ENCODE peak calls at places on chromosomes 11 and 22, in five cellular contexts. G is activated T-helper 1 cell treated with Interleukin-2 at 50 U/mL for 16 hours; L is fibroblast of lung; H is stimulated activated CD4-positive, alpha-beta T cell treated with anti-CD3 and anti-CD28 coated beads, Interleukin-4, amount 100 ng/mL, for 24 hours; Z is AML-193. D is an unnamed sample.

GRCh38 chr11:33920838-33921613 is 29.1 kb upstream of the LMO2 start:
- DNase-seq in G (no peak), L (peak; percentile 74), H (peak; percentile 40), Z (no peak), D (no peak)

GRCh38 chr11:44300881-44301855 is 8.8 kb downstream of the ALX4 start:
- DNase-seq in G (no peak), L (no peak), H (no peak), Z (no peak), D (no peak)

GRCh38 chr11:28777126-28777525 is 668.9 kb downstream of the METTL15 start:
- DNase-seq in G (no peak), L (no peak), H (no peak), Z (no peak), D (no peak)

GRCh38 chr11:124302756-124303155 is 11.0 kb downstream of the OR8D1 start:
- DNase-seq in G (no peak), L (no peak), H (no peak), Z (no peak), D (no peak)

GRCh38 chr22:25013634-25014033 is 61.1 kb downstream of the KIAA1671 start:
- DNase-seq in G (no peak), L (no peak), H (no peak), Z (no peak), D (no peak)

GRCh38 chr22:21450858-21451331 is 16.3 kb upstream of the TMEM191C start:
- DNase-seq in G (no peak), L (no peak), H (no peak), Z (no peak), D (no peak)

GRCh38 chr22:27978317-27978716 is 59.3 kb upstream of the PITPNB start:
- DNase-seq in G (no peak), L (no peak), H (no peak), Z (no peak), D (no peak)

GRCh38 chr22:23396362-23397007 is 183.6 kb downstream of the IGLL1 start:
- DNase-seq in G (no peak), L (no peak), H (no peak), Z (no peak), D (no peak)

GRCh38 chr22:11628651-11629511 is 3899.1 kb upstream of the OR11H1 start:
- DNase-seq in G (no peak), L (no peak), H (no peak), Z (no peak), D (no peak)

GRCh38 chr22:46678785-46679700 is 58.9 kb downstream of the GRAMD4 start:
- DNase-seq in G (no peak), L (no peak), H (no peak), Z (no peak), D (no peak)

GRCh38 chr22:24216541-24217209 is 28.2 kb downstream of the GGT5 start:
- DNase-seq in G (no peak), L (no peak), H (no peak), Z (no peak), D (no peak)

GRCh38 chr11:2995091-2995561 is 3.0 kb upstream of the NAP1L4 start:
- DNase-seq in G (no peak), L (no peak), H (no peak), Z (no peak), D (no peak)

GRCh38 chr22:48345631-48346030 is 1482.0 kb downstream of the BRD1 start:
- DNase-seq in G (no peak), L (no peak), H (no peak), Z (no peak), D (no peak)

GRCh38 chr11:73705053-73705452 is 55.8 kb downstream of the RAB6A start:
- DNase-seq in G (no peak), L (no peak), H (no peak), Z (no peak), D (no peak)

GRCh38 chr11:93577291-93577690 is 34.1 kb upstream of the SMCO4 start:
- DNase-seq in G (no peak), L (peak; percentile 92), H (no peak), Z (no peak), D (peak; percentile 54)

GRCh38 chr11:27004103-27004502 is 10.2 kb downstream of the FIBIN start:
- DNase-seq in G (no peak), L (no peak), H (no peak), Z (no peak), D (no peak)

GRCh38 chr11:125079151-125079877 is 16.2 kb downstream of the SLC37A2 start:
- DNase-seq in G (no peak), L (peak; percentile 76), H (no peak), Z (no peak), D (no peak)

GRCh38 chr11:67666676-67667489 is 7.5 kb downstream of the ALDH3B2 start:
- DNase-seq in G (no peak), L (no peak), H (no peak), Z (no peak), D (no peak)

D was measured in HS-5.